ENCODE peak calls at places on chromosomes 4 and X, in seven cellular contexts. E, D, J, T, H, M and S are unnamed samples.

GRCh38 chrX:81708506-81708905 is 506.6 kb downstream of the SH3BGRL start:
- DNase-seq in J (no peak), H (no peak), E (peak; percentile 61), D (no peak), M (no peak), T (no peak), S (no peak)

GRCh38 chr4:48237996-48238645 is 31.5 kb downstream of the TEC start:
- DNase-seq in J (no peak), D (no peak), E (peak; percentile 22), M (no peak), H (no peak), T (no peak), S (no peak)

GRCh38 chrX:14591976-14592375 is 62.6 kb downstream of the GLRA2 start:
- DNase-seq in M (no peak), E (no peak), J (peak; percentile 70), H (no peak), T (no peak), D (no peak), S (no peak)

GRCh38 chr4:113958766-113959540 is 20.5 kb downstream of the ARSJ start:
- DNase-seq in M (no peak), D (peak; percentile 69), J (peak; percentile 88), T (no peak), H (peak; percentile 90), E (peak; percentile 96), S (no peak)

GRCh38 chrX:67614414-67614813 is 70.6 kb downstream of the AR start:
- DNase-seq in T (no peak), H (no peak), D (no peak), E (peak; percentile 1), M (no peak), J (peak; percentile 65), S (no peak)

GRCh38 chr4:138975225-138975624 is 40.4 kb upstream of the NOCT start:
- DNase-seq in E (no peak), D (no peak), T (peak; percentile 91), H (no peak), M (no peak), J (no peak), S (no peak)

GRCh38 chr4:54400188-54400587 is 171.1 kb downstream of the PDGFRA start:
- DNase-seq in E (no peak), T (no peak), M (no peak), J (no peak), H (no peak), D (peak; percentile 6), S (no peak)

GRCh38 chrX:136643243-136643642 is 4.7 kb upstream of the CD40LG start:
- DNase-seq in J (no peak), M (no peak), E (no peak), D (no peak), H (no peak), T (no peak), S (no peak)

GRCh38 chrX:2183193-2183725 is 317.5 kb downstream of the DHRSX start:
- DNase-seq in M (no peak), D (no peak), E (no peak), J (no peak), H (no peak), T (peak; percentile 19), S (no peak)

GRCh38 chrX:153688534-153688899 is 791 bp downstream of the SLC6A8 start:
- DNase-seq in D (no peak), E (no peak), J (peak; percentile 34), H (no peak), T (no peak), M (no peak), S (no peak)

GRCh38 chrX:148310402-148311200 is 189.8 kb upstream of the AFF2 start:
- DNase-seq in H (no peak), M (no peak), T (no peak), J (no peak), D (no peak), E (no peak), S (peak; percentile 85)

GRCh38 chr4:84852081-84852480 is 114.4 kb downstream of the WDFY3 start:
- DNase-seq in M (no peak), J (no peak), T (no peak), D (no peak), E (peak; percentile 52), H (peak; percentile 22), S (no peak)

GRCh38 chr4:3484057-3484973 is 21.2 kb downstream of the DOK7 start:
- DNase-seq in M (peak; percentile 70), H (peak; percentile 7), J (peak; percentile 73), T (no peak), E (peak; percentile 70), D (peak; percentile 52), S (no peak)

GRCh38 chr4:83252782-83253405 is 31.7 kb downstream of the COQ2 start:
- DNase-seq in J (peak; percentile 74), M (peak; percentile 36), D (peak; percentile 76), E (peak; percentile 70), T (peak; percentile 90), H (peak; percentile 54), S (peak; percentile 86)

GRCh38 chrX:41332988-41333743 is 796 bp upstream of the DDX3X start:
- DNase-seq in J (peak; percentile 86), H (peak; percentile 79), T (peak; percentile 86), D (peak; percentile 89), E (peak; percentile 74), M (peak; percentile 94), S (peak; percentile 87)

GRCh38 chr4:79673898-79674297 is 265.9 kb upstream of the GK2 start:
- DNase-seq in T (no peak), E (no peak), J (no peak), H (no peak), D (no peak), M (no peak), S (no peak)

GRCh38 chr4:137387924-137388323 is 144.4 kb downstream of the PCDH18 start:
- DNase-seq in E (no peak), D (no peak), H (no peak), M (no peak), J (peak; percentile 81), T (no peak), S (no peak)

GRCh38 chrX:149881081-149881711 is at the start of gene MAGEA8:
- DNase-seq in D (no peak), H (no peak), E (no peak), T (peak; percentile 54), J (no peak), M (peak; percentile 45), S (no peak)

GRCh38 chrX:107708762-107709161 is 66.8 kb downstream of the TSC22D3 start:
- DNase-seq in T (no peak), D (no peak), E (no peak), M (no peak), J (no peak), H (no peak), S (no peak)

GRCh38 chrX:63735882-63736281 is 49.1 kb downstream of the ARHGEF9 start:
- DNase-seq in H (no peak), T (no peak), D (no peak), E (no peak), J (no peak), M (no peak), S (no peak)

GRCh38 chrX:154432210-154432609 is 3.7 kb downstream of the ATP6AP1 start:
- DNase-seq in J (no peak), H (no peak), E (no peak), T (no peak), M (no peak), D (no peak), S (no peak)

GRCh38 chr4:163166041-163166579 is 580 bp downstream of the NAF1 start:
- DNase-seq in E (peak; percentile 28), J (peak; percentile 83), T (peak; percentile 61), M (peak; percentile 75), H (no peak), D (peak; percentile 73), S (peak; percentile 64)

GRCh38 chr4:136864580-136865185 is 667.6 kb downstream of the PCDH18 start:
- DNase-seq in E (peak; percentile 79), T (peak; percentile 89), D (peak; percentile 85), H (peak; percentile 69), M (peak; percentile 36), J (peak; percentile 80), S (peak; percentile 64)

GRCh38 chr4:80097395-80098177 is 24.6 kb upstream of the ANTXR2 start:
- DNase-seq in E (peak; percentile 88), J (peak; percentile 90), H (no peak), T (no peak), M (peak; percentile 33), D (no peak), S (no peak)

GRCh38 chrX:108297290-108297689 is 140.9 kb downstream of the COL4A6 start:
- DNase-seq in D (no peak), T (no peak), M (no peak), J (no peak), E (peak; percentile 16), H (no peak), S (no peak)

GRCh38 chrX:77785746-77786548 is at the start of gene ATRX:
- DNase-seq in M (peak; percentile 88), D (peak; percentile 85), T (peak; percentile 86), H (peak; percentile 57), J (peak; percentile 87), E (peak; percentile 81), S (peak; percentile 89)

GRCh38 chrX:119155416-119156035 is 27.9 kb upstream of the KIAA1210 start:
- DNase-seq in J (peak; percentile 83), E (peak; percentile 95), H (no peak), T (no peak), D (peak; percentile 39), M (no peak), S (no peak)
- TF ChIP-seq EZH2phosphoT487 in J (no peak), E (no peak), H (no peak), T (no peak), D (no peak), M (no peak), S (no peak)

GRCh38 chr4:7901274-7901845 is 38.3 kb downstream of the AFAP1 start:
- DNase-seq in M (peak; percentile 42), H (no peak), T (no peak), E (no peak), J (no peak), D (no peak), S (no peak)
- H3K4me1 ChIP-seq in M (peaks cover 75% of the 10 kb centered on the region), H (no peaks in the 10 kb centered on the region), T (peaks cover 67% of the 10 kb centered on the region), E (peaks cover 16% of the 10 kb centered on the region), J (peaks cover 71% of the 10 kb centered on the region), D (peaks cover 14% of the 10 kb centered on the region), S (no peaks in the 10 kb centered on the region)

GRCh38 chr4:76549765-76550164 is 114.7 kb downstream of the SHROOM3 start:
- DNase-seq in D (no peak), M (no peak), H (no peak), E (no peak), J (no peak), T (no peak), S (no peak)

GRCh38 chr4:76548704-76549103 is 113.7 kb downstream of the SHROOM3 start:
- DNase-seq in J (no peak), H (no peak), D (peak; percentile 52), M (no peak), T (no peak), E (no peak), S (no peak)

GRCh38 chr4:76547167-76547760 is 112.2 kb downstream of the SHROOM3 start:
- DNase-seq in D (no peak), J (no peak), E (no peak), H (no peak), M (no peak), T (no peak), S (no peak)

GRCh38 chr4:76554630-76555029 is 119.6 kb downstream of the SHROOM3 start:
- DNase-seq in H (no peak), J (no peak), T (no peak), D (no peak), M (no peak), E (no peak), S (no peak)

GRCh38 chr4:76550966-76551780 is 116.1 kb downstream of the SHROOM3 start:
- DNase-seq in T (no peak), E (peak; percentile 70), D (no peak), J (no peak), M (no peak), H (no peak), S (no peak)
- TF ChIP-seq EZH2phosphoT487 in T (no peak), E (no peak), D (no peak), J (no peak), M (no peak), H (no peak), S (no peak)

GRCh38 chr4:1222036-1222789 is 26.7 kb downstream of the CTBP1 start:
- DNase-seq in T (no peak), D (no peak), M (no peak), H (no peak), J (no peak), E (no peak), S (no peak)
- H3K4me1 ChIP-seq in T (no peaks in the 10 kb centered on the region), D (no peaks in the 10 kb centered on the region), M (no peaks in the 10 kb centered on the region), H (no peaks in the 10 kb centered on the region), J (no peaks in the 10 kb centered on the region), E (no peaks in the 10 kb centered on the region), S (peaks cover 44% of the 10 kb centered on the region)